ENCODE peak calls at places on chromosome 7, in nine cellular contexts. I is RWPE1, D is T-helper 1 cell, O is bronchial epithelial cell, X is AG08396, N is activated B cell treated with CpG ODN at 0.5 μM for 24 hours, A is neuronal stem cell, J is SK-N-SH, L is AG04450. R is an unnamed sample.

GRCh38 chr7:99975782-99976521 is at the start of gene AZGP1:
- DNase-seq in I (peak), D (no peak), O (peak), X (no peak), N (no peak), A (no peak), J (no peak), L (no peak), R (no peak)

GRCh38 chr7:45021604-45022296 is 21.7 kb downstream of the CCM2 start:
- DNase-seq in I (no peak), D (no peak), O (peak), X (no peak), N (no peak), A (no peak), J (no peak), L (no peak), R (peak)

GRCh38 chr7:75915416-75916156 is 631 bp downstream of the POR start:
- DNase-seq in I (no peak), D (no peak), O (no peak), X (peak), N (peak), A (no peak), J (peak), L (no peak), R (no peak)

GRCh38 chr7:3154317-3154716 is 110.7 kb upstream of the CARD11 start:
- DNase-seq in I (no peak), D (no peak), O (no peak), X (no peak), N (no peak), A (no peak), J (no peak), L (no peak), R (no peak)

GRCh38 chr7:138089080-138089901 is 13.0 kb downstream of the AKR1D1 start:
- DNase-seq in I (peak), D (no peak), O (peak), X (no peak), N (no peak), A (no peak), J (no peak), L (no peak), R (no peak)

GRCh38 chr7:144468990-144469732 is 65.7 kb upstream of the NOBOX start:
- DNase-seq in I (no peak), D (no peak), O (no peak), X (no peak), N (no peak), A (no peak), J (no peak), L (no peak), R (no peak)

GRCh38 chr7:2715341-2716231 is 27.6 kb downstream of the AMZ1 start:
- DNase-seq in I (no peak), D (no peak), O (no peak), X (no peak), N (no peak), A (no peak), J (no peak), L (no peak), R (no peak)

GRCh38 chr7:104980969-104981670 is 32.9 kb upstream of the KMT2E start:
- DNase-seq in I (peak), D (no peak), O (peak), X (peak), N (no peak), A (peak), J (peak), L (no peak), R (no peak)

GRCh38 chr7:134533288-134533771 is 6.0 kb downstream of the AKR1B10 start:
- DNase-seq in I (peak), D (no peak), O (peak), X (no peak), N (no peak), A (no peak), J (no peak), L (no peak), R (no peak)

GRCh38 chr7:20799566-20800377 is 13.1 kb upstream of the SP8 start:
- DNase-seq in I (no peak), D (no peak), O (no peak), X (no peak), N (no peak), A (no peak), J (no peak), L (no peak), R (no peak)

GRCh38 chr7:133984023-133984422 is 143.1 kb upstream of the LRGUK start:
- DNase-seq in I (no peak), D (no peak), O (peak), X (no peak), N (no peak), A (no peak), J (peak), L (no peak), R (no peak)

GRCh38 chr7:87960244-87960643 is 26.2 kb downstream of the ADAM22 start:
- DNase-seq in I (no peak), D (no peak), O (no peak), X (no peak), N (no peak), A (no peak), J (no peak), L (no peak), R (no peak)

GRCh38 chr7:20296444-20296843 is 34.3 kb upstream of the ITGB8 start:
- DNase-seq in I (peak), D (no peak), O (peak), X (no peak), N (no peak), A (no peak), J (no peak), L (no peak), R (no peak)

GRCh38 chr7:148163246-148163645 is 427.3 kb upstream of the C7orf33 start:
- DNase-seq in I (no peak), D (no peak), O (no peak), X (no peak), N (no peak), A (no peak), J (no peak), L (no peak), R (no peak)

GRCh38 chr7:155885162-155886160 is 73.2 kb upstream of the SHH start:
- DNase-seq in I (peak), D (no peak), O (peak), X (peak), N (no peak), A (peak), J (no peak), L (peak), R (no peak)

GRCh38 chr7:27143022-27143949 is at the start of gene HOXA5:
- DNase-seq in I (peak), D (no peak), O (peak), X (peak), N (no peak), A (peak), J (peak), L (peak), R (no peak)

GRCh38 chr7:106820321-106821217 is 44.5 kb upstream of the PIK3CG start:
- DNase-seq in I (no peak), D (no peak), O (no peak), X (no peak), N (no peak), A (no peak), J (no peak), L (no peak), R (no peak)

GRCh38 chr7:104900525-104900924 is 113.5 kb upstream of the KMT2E start:
- DNase-seq in I (no peak), D (no peak), O (no peak), X (no peak), N (no peak), A (no peak), J (no peak), L (no peak), R (no peak)

GRCh38 chr7:118082506-118082905 is 101.5 kb upstream of the LSM8 start:
- DNase-seq in I (no peak), D (no peak), O (no peak), X (no peak), N (no peak), A (no peak), J (no peak), L (no peak), R (no peak)

GRCh38 chr7:80440908-80441307 is 71.0 kb downstream of the GNAT3 start:
- DNase-seq in I (no peak), D (no peak), O (no peak), X (no peak), N (no peak), A (no peak), J (no peak), L (no peak), R (no peak)

GRCh38 chr7:142904128-142904527 is 18.6 kb upstream of the TRPV6 start:
- DNase-seq in I (no peak), D (no peak), O (no peak), X (no peak), N (no peak), A (no peak), J (no peak), L (no peak), R (no peak)

GRCh38 chr7:139916717-139917395 is 87.8 kb downstream of the TBXAS1 start:
- DNase-seq in I (no peak), D (no peak), O (no peak), X (no peak), N (no peak), A (no peak), J (no peak), L (no peak), R (no peak)

R was measured in caudate nucleus.